ENCODE peak calls at places on chromosome 22, in five cellular contexts. T is K562, S is GM12878, J is HCT116, F is HepG2. D is an unnamed sample.

GRCh38 chr22:45604239-45604711 is 67.4 kb upstream of the ATXN10 start:
- DNase-seq in T (no peak), S (no peak), J (no peak), F (no peak), D (no peak)

GRCh38 chr22:37162221-37163095 is 12.7 kb upstream of the IL2RB start:
- DNase-seq in T (no peak), S (peak; percentile 98), J (no peak), F (no peak), D (no peak)

GRCh38 chr22:42316988-42317387 is 46.5 kb upstream of the TCF20 start:
- DNase-seq in T (peak; percentile 36), S (no peak), J (no peak), F (no peak), D (no peak)

GRCh38 chr22:46542011-46542985 is 4.9 kb upstream of the CELSR1 start:
- DNase-seq in T (peak; percentile 75), S (peak; percentile 21), J (no peak), F (peak; percentile 45), D (no peak)

GRCh38 chr22:43000441-43001175 is 14.3 kb downstream of the PACSIN2 start:
- DNase-seq in T (no peak), S (no peak), J (no peak), F (no peak), D (no peak)

GRCh38 chr22:27933186-27933983 is 14.3 kb upstream of the PITPNB start:
- DNase-seq in T (no peak), S (no peak), J (no peak), F (no peak), D (no peak)

GRCh38 chr22:42074846-42075245 is 798 bp downstream of the PHETA2 start:
- DNase-seq in T (no peak), S (no peak), J (no peak), F (no peak), D (no peak)

GRCh38 chr22:26949193-26949592 is 291.8 kb downstream of the MIAT start:
- DNase-seq in T (no peak), S (no peak), J (no peak), F (no peak), D (no peak)

GRCh38 chr22:36741204-36741793 is 34.6 kb downstream of the IFT27 start:
- DNase-seq in T (peak; percentile 64), S (no peak), J (peak; percentile 46), F (no peak), D (no peak)

GRCh38 chr22:18120941-18121340 is 10.3 kb downstream of the TUBA8 start:
- DNase-seq in T (no peak), S (no peak), J (no peak), F (no peak), D (no peak)

GRCh38 chr22:45540122-45540521 is 37.4 kb downstream of the FBLN1 start:
- DNase-seq in T (no peak), S (no peak), J (no peak), F (no peak), D (no peak)

GRCh38 chr22:45891471-45891995 is 85.4 kb downstream of the WNT7B start:
- DNase-seq in T (no peak), S (no peak), J (no peak), F (no peak), D (no peak)

GRCh38 chr22:18987765-18988164 is 51.7 kb upstream of the PRODH start:
- DNase-seq in T (peak; percentile 83), S (no peak), J (no peak), F (peak; percentile 32), D (peak; percentile 78)

GRCh38 chr22:47196881-47197701 is 434.6 kb downstream of the TBC1D22A start:
- DNase-seq in T (no peak), S (no peak), J (no peak), F (no peak), D (no peak)

GRCh38 chr22:41001722-41002122 is 50.5 kb downstream of the RBX1 start:
- DNase-seq in T (no peak), S (no peak), J (no peak), F (peak; percentile 41), D (no peak)

GRCh38 chr22:37063436-37064420 is 12.2 kb downstream of the KCTD17 start:
- DNase-seq in T (no peak), S (no peak), J (no peak), F (no peak), D (no peak)

GRCh38 chr22:17281026-17281809 is 62.0 kb upstream of the ADA2 start:
- DNase-seq in T (no peak), S (no peak), J (no peak), F (no peak), D (no peak)

GRCh38 chr22:48424201-48424627 is 1403.5 kb downstream of the BRD1 start:
- DNase-seq in T (no peak), S (no peak), J (no peak), F (no peak), D (no peak)

GRCh38 chr22:48423481-48423901 is 1404.2 kb downstream of the BRD1 start:
- DNase-seq in T (no peak), S (no peak), J (no peak), F (no peak), D (no peak)

GRCh38 chr22:48425091-48425506 is 1402.6 kb downstream of the BRD1 start:
- DNase-seq in T (no peak), S (no peak), J (no peak), F (no peak), D (no peak)

GRCh38 chr22:48422900-48423480 is 1404.7 kb downstream of the BRD1 start:
- DNase-seq in T (no peak), S (no peak), J (no peak), F (no peak), D (no peak)

DNA sequence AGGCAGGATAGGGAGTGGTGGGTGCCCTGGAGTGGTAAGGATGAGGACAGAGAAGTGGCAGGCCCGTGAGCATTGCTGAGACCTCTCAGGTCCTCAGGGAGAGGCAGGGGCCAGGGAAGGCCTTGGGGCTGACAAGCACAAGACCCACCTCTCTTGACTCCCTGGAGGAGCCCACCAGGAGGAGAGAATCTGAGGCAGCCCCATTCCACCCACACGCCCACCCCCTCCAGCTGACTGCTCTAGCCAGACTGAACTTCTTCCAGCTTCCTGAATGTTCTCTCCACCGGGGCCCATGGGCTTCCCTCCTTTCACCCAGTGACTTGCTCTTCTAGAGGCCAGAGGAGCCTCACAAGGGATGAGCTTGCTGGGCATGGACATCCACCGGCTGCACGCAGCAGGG is 1403.0 kb downstream of the BRD1 start:
- DNase-seq in T (no peak), S (no peak), J (no peak), F (no peak), D (no peak)
- H3K4me1 ChIP-seq in T (no peaks in the 10 kb centered on the region), S (no peaks in the 10 kb centered on the region), J (no peaks in the 10 kb centered on the region), F (no peaks in the 10 kb centered on the region), D (no peaks in the 10 kb centered on the region)

GRCh38 chr22:44438481-44439131 is 59.4 kb downstream of the RTL6 start:
- DNase-seq in T (no peak), S (no peak), J (no peak), F (no peak), D (no peak)

GRCh38 chr22:44439356-44440223 is 58.4 kb downstream of the RTL6 start:
- DNase-seq in T (no peak), S (no peak), J (no peak), F (no peak), D (no peak)

GRCh38 chr22:44436656-44437492 is 61.2 kb downstream of the RTL6 start:
- DNase-seq in T (no peak), S (no peak), J (no peak), F (no peak), D (no peak)

GRCh38 chr22:44437493-44438015 is 60.5 kb downstream of the RTL6 start:
- DNase-seq in T (no peak), S (no peak), J (no peak), F (no peak), D (no peak)

DNA sequence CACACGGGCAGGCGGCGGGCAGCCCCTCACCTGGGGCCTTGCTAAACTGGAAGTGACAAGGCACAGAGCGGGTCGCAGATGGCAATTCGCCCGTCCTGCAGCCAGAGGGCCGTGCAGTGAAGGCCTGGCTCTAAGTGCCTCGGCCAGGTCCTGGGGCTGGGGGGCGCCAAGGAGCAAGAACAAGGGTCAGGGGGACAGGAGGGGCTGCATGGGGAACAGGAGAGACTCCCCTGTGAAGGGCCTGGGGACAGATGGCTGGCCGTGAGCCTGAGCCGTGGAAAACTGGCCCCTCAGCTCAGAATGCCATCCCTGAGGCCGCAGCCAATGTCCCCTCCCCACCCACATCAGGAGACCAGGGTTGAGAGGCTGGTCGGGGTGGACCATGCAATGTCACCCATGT is 60.0 kb downstream of the RTL6 start:
- DNase-seq in T (no peak), S (no peak), J (no peak), F (no peak), D (peak; percentile 70)
- TF ChIP-seq CTCF in T (peak; percentile 86), S (no peak), J (peak; percentile 26), F (peak; percentile 43), D (peak; percentile 99)

GRCh38 chr22:24813861-24814770 is 8.1 kb downstream of the SGSM1 start:
- DNase-seq in T (no peak), S (no peak), J (no peak), F (no peak), D (no peak)
- TF ChIP-seq SRF in T (no peak), S (no peak), J (no peak), F (no peak), D (no peak)

GRCh38 chr22:35349368-35349703 is 31.6 kb upstream of the HMOX1 start:
- DNase-seq in T (no peak), S (no peak), J (no peak), F (no peak), D (no peak)
- H3K4me1 ChIP-seq in T (peaks cover 19% of the 10 kb centered on the region), S (peaks cover 42% of the 10 kb centered on the region), J (peaks cover 2% of the 10 kb centered on the region), F (peaks cover 38% of the 10 kb centered on the region), D (peaks cover 12% of the 10 kb centered on the region)

GRCh38 chr22:30483169-30483568 is 11.4 kb upstream of the SEC14L3 start:
- DNase-seq in T (no peak), S (no peak), J (no peak), F (no peak), D (no peak)

GRCh38 chr22:30486661-30487115 is 14.9 kb upstream of the SEC14L3 start:
- DNase-seq in T (no peak), S (no peak), J (no peak), F (no peak), D (no peak)

GRCh38 chr22:30488121-30488520 is 16.3 kb upstream of the SEC14L3 start:
- DNase-seq in T (no peak), S (no peak), J (no peak), F (no peak), D (no peak)

GRCh38 chr22:30486118-30486517 is 14.3 kb upstream of the SEC14L3 start:
- DNase-seq in T (no peak), S (no peak), J (no peak), F (no peak), D (no peak)

DNA sequence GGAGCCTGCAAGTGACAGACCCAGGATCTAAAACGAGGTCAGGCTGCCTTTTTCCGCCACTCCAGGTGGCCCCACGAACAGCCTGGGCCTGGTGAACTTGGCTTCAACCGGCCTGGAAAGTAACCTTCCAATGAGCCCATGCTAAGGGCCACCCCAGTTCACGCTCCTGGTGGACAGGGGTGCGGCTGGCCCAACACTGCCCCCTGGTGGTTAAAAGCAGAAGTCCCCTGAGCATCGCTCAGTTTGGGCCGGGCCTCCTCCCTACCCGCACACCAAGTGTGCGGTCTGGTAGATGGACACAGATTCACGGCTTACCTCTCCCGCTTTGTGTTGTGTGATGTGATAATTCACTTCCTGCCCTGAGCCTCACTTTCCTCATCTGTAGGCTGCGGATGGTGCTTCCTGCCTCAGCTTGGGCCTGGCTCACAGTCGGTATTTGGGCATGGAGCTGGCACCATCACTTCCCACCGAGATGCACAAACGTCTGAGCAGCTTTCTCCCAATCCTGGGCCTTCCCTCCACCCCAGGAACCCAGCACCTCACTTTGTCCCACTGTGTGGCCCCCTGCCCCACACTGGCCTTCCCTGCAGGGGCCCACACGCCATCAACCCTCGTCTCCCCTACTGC is 13.7 kb upstream of the SEC14L3 start:
- DNase-seq in T (peak; percentile 92), S (peak; percentile 5), J (peak; percentile 28), F (peak; percentile 34), D (peak; percentile 92)
- TF ChIP-seq CTCF in T (peak; percentile 91), S (peak; percentile 92), J (peak; percentile 95), F (peak; percentile 97), D (peak; percentile 93)

D was measured in H1.